ENCODE peak calls at places on chromosomes 3 and 15, in four cellular contexts. One of them, this sample, is unnamed.

GRCh38 chr3:24829011-24829581 is 334.4 kb upstream of the THRB start:
- DNase-seq in cardiac fibroblast: no peak
- DNase-seq in PC-3: no peak
- DNase-seq in foreskin fibroblast: peak; percentile 17
- DNase-seq in this sample: no peak

GRCh38 chr3:169668957-169669681 is 5.6 kb upstream of the MECOM start:
- DNase-seq in cardiac fibroblast: peak; percentile 78
- DNase-seq in PC-3: peak; percentile 86
- DNase-seq in foreskin fibroblast: peak; percentile 86
- DNase-seq in this sample: peak; percentile 67

GRCh38 chr3:55770077-55770476 is 283.0 kb upstream of the WNT5A start:
- DNase-seq in cardiac fibroblast: no peak
- DNase-seq in PC-3: no peak
- DNase-seq in foreskin fibroblast: no peak
- DNase-seq in this sample: no peak

GRCh38 chr3:184874709-184875644 is 63.0 kb downstream of the VPS8 start:
- DNase-seq in cardiac fibroblast: peak; percentile 56
- DNase-seq in PC-3: peak; percentile 63
- DNase-seq in foreskin fibroblast: peak; percentile 67
- DNase-seq in this sample: peak; percentile 4

GRCh38 chr15:56038015-56038414 is 44.6 kb upstream of the NEDD4 start:
- DNase-seq in cardiac fibroblast: peak; percentile 61
- DNase-seq in PC-3: no peak
- DNase-seq in foreskin fibroblast: peak; percentile 75
- DNase-seq in this sample: peak; percentile 66

GRCh38 chr3:20080956-20081554 is 40.8 kb downstream of the KAT2B start:
- DNase-seq in cardiac fibroblast: peak; percentile 26
- DNase-seq in PC-3: peak; percentile 15
- DNase-seq in foreskin fibroblast: no peak
- DNase-seq in this sample: peak; percentile 62

GRCh38 chr3:116473602-116474001 is 28.3 kb upstream of the LSAMP start:
- DNase-seq in cardiac fibroblast: no peak
- DNase-seq in PC-3: no peak
- DNase-seq in foreskin fibroblast: peak; percentile 59
- DNase-seq in this sample: no peak

GRCh38 chr3:188594137-188594536 is 440.2 kb downstream of the LPP start:
- DNase-seq in cardiac fibroblast: peak; percentile 93
- DNase-seq in PC-3: peak; percentile 86
- DNase-seq in foreskin fibroblast: peak; percentile 93
- DNase-seq in this sample: peak; percentile 72

GRCh38 chr3:56303508-56303907 is 164.8 kb downstream of the ERC2 start:
- DNase-seq in cardiac fibroblast: peak; percentile 83
- DNase-seq in PC-3: peak; percentile 30
- DNase-seq in foreskin fibroblast: peak; percentile 60
- DNase-seq in this sample: no peak

GRCh38 chr3:182683335-182684257 is 109.7 kb upstream of the ATP11B start:
- DNase-seq in cardiac fibroblast: peak; percentile 79
- DNase-seq in PC-3: peak; percentile 93
- DNase-seq in foreskin fibroblast: peak; percentile 82
- DNase-seq in this sample: peak; percentile 72

GRCh38 chr3:53114412-53115074 is 15.7 kb downstream of the RFT1 start:
- DNase-seq in cardiac fibroblast: no peak
- DNase-seq in PC-3: peak; percentile 95
- DNase-seq in foreskin fibroblast: peak; percentile 63
- DNase-seq in this sample: peak; percentile 95

GRCh38 chr3:76044601-76045600 is 259.6 kb upstream of the ZNF717 start:
- DNase-seq in cardiac fibroblast: peak; percentile 13
- DNase-seq in PC-3: peak; percentile 69
- DNase-seq in foreskin fibroblast: peak; percentile 79
- DNase-seq in this sample: no peak

GRCh38 chr3:42772670-42773408 is at the start of gene CCDC13:
- DNase-seq in cardiac fibroblast: peak; percentile 94
- DNase-seq in PC-3: no peak
- DNase-seq in foreskin fibroblast: peak; percentile 96
- DNase-seq in this sample: peak; percentile 80

GRCh38 chr15:39499701-39500100 is 81.2 kb upstream of the THBS1 start:
- DNase-seq in cardiac fibroblast: no peak
- DNase-seq in PC-3: no peak
- DNase-seq in foreskin fibroblast: peak; percentile 73
- DNase-seq in this sample: no peak

GRCh38 chr3:66452247-66453040 is 48.4 kb downstream of the LRIG1 start:
- DNase-seq in cardiac fibroblast: peak; percentile 45
- DNase-seq in PC-3: no peak
- DNase-seq in foreskin fibroblast: no peak
- DNase-seq in this sample: no peak

GRCh38 chr15:77550275-77551251 is 82.1 kb downstream of the LINGO1 start:
- DNase-seq in cardiac fibroblast: no peak
- DNase-seq in PC-3: no peak
- DNase-seq in foreskin fibroblast: peak; percentile 23
- DNase-seq in this sample: no peak

GRCh38 chr3:160754371-160754854 is 1.6 kb upstream of the PPM1L start:
- DNase-seq in cardiac fibroblast: peak; percentile 50
- DNase-seq in PC-3: peak; percentile 51
- DNase-seq in foreskin fibroblast: peak; percentile 62
- DNase-seq in this sample: peak; percentile 47

GRCh38 chr3:35927441-35927840 is 288.1 kb downstream of the ARPP21 start:
- DNase-seq in cardiac fibroblast: no peak
- DNase-seq in PC-3: no peak
- DNase-seq in foreskin fibroblast: no peak
- DNase-seq in this sample: no peak

GRCh38 chr15:62391565-62392262 is 226.6 kb upstream of the C2CD4B start:
- DNase-seq in cardiac fibroblast: peak; percentile 65
- DNase-seq in PC-3: peak; percentile 36
- DNase-seq in foreskin fibroblast: peak; percentile 87
- DNase-seq in this sample: peak; percentile 60

GRCh38 chr3:129211772-129212171 is 28.1 kb upstream of the CNBP start:
- DNase-seq in cardiac fibroblast: peak; percentile 87
- DNase-seq in PC-3: peak; percentile 96
- DNase-seq in foreskin fibroblast: peak; percentile 88
- DNase-seq in this sample: peak; percentile 99

GRCh38 chr15:66008920-66009572 is 139.8 kb downstream of the RAB11A start:
- DNase-seq in cardiac fibroblast: no peak
- DNase-seq in PC-3: peak; percentile 71
- DNase-seq in foreskin fibroblast: peak; percentile 3
- DNase-seq in this sample: peak; percentile 23

GRCh38 chr3:85251766-85252165 is 293.0 kb downstream of the CADM2 start:
- DNase-seq in cardiac fibroblast: no peak
- DNase-seq in PC-3: no peak
- DNase-seq in foreskin fibroblast: no peak
- DNase-seq in this sample: no peak

GRCh38 chr3:171967137-171967783 is 72.1 kb upstream of the FNDC3B start:
- DNase-seq in cardiac fibroblast: peak; percentile 90
- DNase-seq in PC-3: peak; percentile 82
- DNase-seq in foreskin fibroblast: peak; percentile 94
- DNase-seq in this sample: peak; percentile 62

GRCh38 chr3:144771401-144771870 is 799.8 kb downstream of the DIPK2A start:
- DNase-seq in cardiac fibroblast: peak; percentile 91
- DNase-seq in PC-3: no peak
- DNase-seq in foreskin fibroblast: peak; percentile 81
- DNase-seq in this sample: no peak

GRCh38 chr3:146314871-146315270 is 64.0 kb upstream of the PLSCR4 start:
- DNase-seq in cardiac fibroblast: peak; percentile 40
- DNase-seq in PC-3: no peak
- DNase-seq in foreskin fibroblast: no peak
- DNase-seq in this sample: no peak

GRCh38 chr15:55434989-55435825 is 26.9 kb downstream of the PIERCE2 start:
- DNase-seq in cardiac fibroblast: peak; percentile 76
- DNase-seq in PC-3: peak; percentile 68
- DNase-seq in foreskin fibroblast: peak; percentile 77
- DNase-seq in this sample: peak; percentile 40

GRCh38 chr3:177498037-177498857 is 301.0 kb upstream of the TBL1XR1 start:
- DNase-seq in cardiac fibroblast: peak; percentile 75
- DNase-seq in PC-3: peak; percentile 89
- DNase-seq in foreskin fibroblast: no peak
- DNase-seq in this sample: peak; percentile 88

GRCh38 chr3:17432237-17432636 is 310.2 kb downstream of the TBC1D5 start:
- DNase-seq in cardiac fibroblast: peak; percentile 14
- DNase-seq in PC-3: peak; percentile 36
- DNase-seq in foreskin fibroblast: peak; percentile 31
- DNase-seq in this sample: no peak

GRCh38 chr3:17639765-17640164 is 102.7 kb downstream of the TBC1D5 start:
- DNase-seq in cardiac fibroblast: peak; percentile 88
- DNase-seq in PC-3: peak; percentile 80
- DNase-seq in foreskin fibroblast: peak; percentile 93
- DNase-seq in this sample: peak; percentile 85

GRCh38 chr3:128808672-128809071 is 70.7 kb upstream of the ACAD9 start:
- DNase-seq in cardiac fibroblast: no peak
- DNase-seq in PC-3: no peak
- DNase-seq in foreskin fibroblast: no peak
- DNase-seq in this sample: peak; percentile 20

GRCh38 chr3:15265655-15266509 is 59.8 kb downstream of the CAPN7 start:
- DNase-seq in cardiac fibroblast: no peak
- DNase-seq in PC-3: no peak
- DNase-seq in foreskin fibroblast: no peak
- DNase-seq in this sample: no peak

GRCh38 chr3:78112266-78112665 is 1072.4 kb downstream of the ROBO2 start:
- DNase-seq in cardiac fibroblast: peak; percentile 36
- DNase-seq in PC-3: no peak
- DNase-seq in foreskin fibroblast: peak; percentile 57
- DNase-seq in this sample: no peak

GRCh38 chr3:129034650-129035049 is 25.9 kb upstream of the GP9 start:
- DNase-seq in cardiac fibroblast: no peak
- DNase-seq in PC-3: no peak
- DNase-seq in foreskin fibroblast: no peak
- DNase-seq in this sample: no peak

GRCh38 chr3:60277376-60277800 is 973.9 kb downstream of the FHIT start:
- DNase-seq in cardiac fibroblast: no peak
- DNase-seq in PC-3: no peak
- DNase-seq in foreskin fibroblast: no peak
- DNase-seq in this sample: no peak

GRCh38 chr3:58214484-58215316 is 3.9 kb upstream of the DNASE1L3 start:
- DNase-seq in cardiac fibroblast: no peak
- DNase-seq in PC-3: peak; percentile 92
- DNase-seq in foreskin fibroblast: peak; percentile 41
- DNase-seq in this sample: peak; percentile 100

GRCh38 chr3:139718415-139718814 is 40.6 kb upstream of the NMNAT3 start:
- DNase-seq in cardiac fibroblast: peak; percentile 53
- DNase-seq in PC-3: peak; percentile 39
- DNase-seq in foreskin fibroblast: peak; percentile 28
- DNase-seq in this sample: peak; percentile 12
- TF ChIP-seq CTCF in cardiac fibroblast: peak; percentile 62
- TF ChIP-seq CTCF in PC-3: peak; percentile 50
- TF ChIP-seq CTCF in foreskin fibroblast: peak; percentile 53
- TF ChIP-seq CTCF in this sample: peak; percentile 50

GRCh38 chr3:158314426-158315357 is 204.8 kb downstream of the RSRC1 start:
- DNase-seq in cardiac fibroblast: no peak
- DNase-seq in PC-3: no peak
- DNase-seq in foreskin fibroblast: no peak
- DNase-seq in this sample: no peak

GRCh38 chr3:158308533-158308932 is 198.6 kb downstream of the RSRC1 start:
- DNase-seq in cardiac fibroblast: no peak
- DNase-seq in PC-3: no peak
- DNase-seq in foreskin fibroblast: no peak
- DNase-seq in this sample: no peak

GRCh38 chr3:158312560-158313141 is 202.8 kb downstream of the RSRC1 start:
- DNase-seq in cardiac fibroblast: peak; percentile 2
- DNase-seq in PC-3: no peak
- DNase-seq in foreskin fibroblast: no peak
- DNase-seq in this sample: no peak

GRCh38 chr3:158313344-158313927 is 203.5 kb downstream of the RSRC1 start:
- DNase-seq in cardiac fibroblast: peak; percentile 51
- DNase-seq in PC-3: peak; percentile 56
- DNase-seq in foreskin fibroblast: peak; percentile 61
- DNase-seq in this sample: peak; percentile 32
- TF ChIP-seq CTCF in cardiac fibroblast: no peak
- TF ChIP-seq CTCF in PC-3: peak; percentile 64
- TF ChIP-seq CTCF in foreskin fibroblast: peak; percentile 29
- TF ChIP-seq CTCF in this sample: peak; percentile 60

GRCh38 chr3:48240711-48241491 is at the start of gene ZNF589:
- DNase-seq in cardiac fibroblast: peak; percentile 94
- DNase-seq in PC-3: peak; percentile 95
- DNase-seq in foreskin fibroblast: peak; percentile 95
- DNase-seq in this sample: peak; percentile 94
- TF ChIP-seq CTCF in cardiac fibroblast: peak; percentile 25
- TF ChIP-seq CTCF in PC-3: peak; percentile 47
- TF ChIP-seq CTCF in foreskin fibroblast: peak; percentile 16
- TF ChIP-seq CTCF in this sample: peak; percentile 48

GRCh38 chr3:37687966-37688365 is 173.7 kb upstream of the CTDSPL start:
- DNase-seq in cardiac fibroblast: no peak
- DNase-seq in PC-3: no peak
- DNase-seq in foreskin fibroblast: no peak
- DNase-seq in this sample: no peak
- TF ChIP-seq CTCF in cardiac fibroblast: no peak
- TF ChIP-seq CTCF in PC-3: no peak
- TF ChIP-seq CTCF in foreskin fibroblast: no peak
- TF ChIP-seq CTCF in this sample: no peak

This sample was measured in mammary epithelial cell.